ENCODE peak calls at places on chromosomes 7 and 10, in four cellular contexts. One of them, this sample, is unnamed.

GRCh38 chr7:156764016-156764669 is 123.6 kb downstream of the RNF32 start:
- DNase-seq in K562: peak; percentile 68
- DNase-seq in HepG2: peak; percentile 68
- DNase-seq in H1: no peak
- DNase-seq in this sample: peak; percentile 45

GRCh38 chr10:59285848-59286247 is 76.5 kb downstream of the FAM13C start:
- DNase-seq in K562: no peak
- DNase-seq in HepG2: no peak
- DNase-seq in H1: no peak
- DNase-seq in this sample: no peak

GRCh38 chr10:5293691-5294550 is 70.8 kb upstream of the UCN3 start:
- DNase-seq in K562: peak; percentile 15
- DNase-seq in HepG2: peak; percentile 68
- DNase-seq in H1: peak; percentile 85
- DNase-seq in this sample: peak; percentile 54

GRCh38 chr10:119428789-119429188 is 113.7 kb downstream of the RGS10 start:
- DNase-seq in K562: peak; percentile 25
- DNase-seq in HepG2: no peak
- DNase-seq in H1: no peak
- DNase-seq in this sample: no peak

GRCh38 chr10:6212266-6212640 is 9.5 kb downstream of the PFKFB3 start:
- DNase-seq in K562: no peak
- DNase-seq in HepG2: no peak
- DNase-seq in H1: no peak
- DNase-seq in this sample: no peak

GRCh38 chr7:1855396-1856160 is 185.5 kb downstream of the ELFN1 start:
- DNase-seq in K562: no peak
- DNase-seq in HepG2: no peak
- DNase-seq in H1: no peak
- DNase-seq in this sample: no peak

GRCh38 chr10:62880162-62880561 is 64.0 kb upstream of the EGR2 start:
- DNase-seq in K562: no peak
- DNase-seq in HepG2: no peak
- DNase-seq in H1: no peak
- DNase-seq in this sample: no peak

GRCh38 chr10:14560274-14560673 is 214.4 kb downstream of the FAM107B start:
- DNase-seq in K562: no peak
- DNase-seq in HepG2: no peak
- DNase-seq in H1: no peak
- DNase-seq in this sample: peak; percentile 28

GRCh38 chr10:24957624-24958435 is 5.4 kb upstream of the PRTFDC1 start:
- DNase-seq in K562: no peak
- DNase-seq in HepG2: no peak
- DNase-seq in H1: no peak
- DNase-seq in this sample: peak; percentile 31

GRCh38 chr7:43022008-43022407 is 89.8 kb downstream of the MRPL32 start:
- DNase-seq in K562: no peak
- DNase-seq in HepG2: no peak
- DNase-seq in H1: no peak
- DNase-seq in this sample: no peak

GRCh38 chr7:26087321-26088091 is 64.5 kb upstream of the NFE2L3 start:
- DNase-seq in K562: no peak
- DNase-seq in HepG2: no peak
- DNase-seq in H1: no peak
- DNase-seq in this sample: no peak

GRCh38 chr7:3463696-3464095 is 162.6 kb downstream of the SDK1 start:
- DNase-seq in K562: no peak
- DNase-seq in HepG2: no peak
- DNase-seq in H1: no peak
- DNase-seq in this sample: no peak

GRCh38 chr10:11145498-11145855 is 127.8 kb downstream of the CELF2 start:
- DNase-seq in K562: peak; percentile 27
- DNase-seq in HepG2: no peak
- DNase-seq in H1: no peak
- DNase-seq in this sample: no peak

GRCh38 chr7:139718859-139719258 is 58.9 kb downstream of the HIPK2 start:
- DNase-seq in K562: no peak
- DNase-seq in HepG2: no peak
- DNase-seq in H1: no peak
- DNase-seq in this sample: no peak
- TF ChIP-seq RAD21 in K562: no peak
- TF ChIP-seq RAD21 in HepG2: no peak
- TF ChIP-seq RAD21 in H1: no peak
- TF ChIP-seq RAD21 in this sample: no peak

GRCh38 chr10:71888248-71888622 is 37.2 kb upstream of the PSAP start:
- DNase-seq in K562: no peak
- DNase-seq in HepG2: no peak
- DNase-seq in H1: no peak
- DNase-seq in this sample: no peak

GRCh38 chr10:71887767-71888166 is 36.7 kb upstream of the PSAP start:
- DNase-seq in K562: no peak
- DNase-seq in HepG2: no peak
- DNase-seq in H1: no peak
- DNase-seq in this sample: no peak

GRCh38 chr10:71888623-71889387 is 37.8 kb upstream of the PSAP start:
- DNase-seq in K562: peak; percentile 86
- DNase-seq in HepG2: no peak
- DNase-seq in H1: peak; percentile 5
- DNase-seq in this sample: peak; percentile 35

GRCh38 chr10:71891437-71891836 is 40.4 kb upstream of the PSAP start:
- DNase-seq in K562: no peak
- DNase-seq in HepG2: no peak
- DNase-seq in H1: no peak
- DNase-seq in this sample: no peak

DNA sequence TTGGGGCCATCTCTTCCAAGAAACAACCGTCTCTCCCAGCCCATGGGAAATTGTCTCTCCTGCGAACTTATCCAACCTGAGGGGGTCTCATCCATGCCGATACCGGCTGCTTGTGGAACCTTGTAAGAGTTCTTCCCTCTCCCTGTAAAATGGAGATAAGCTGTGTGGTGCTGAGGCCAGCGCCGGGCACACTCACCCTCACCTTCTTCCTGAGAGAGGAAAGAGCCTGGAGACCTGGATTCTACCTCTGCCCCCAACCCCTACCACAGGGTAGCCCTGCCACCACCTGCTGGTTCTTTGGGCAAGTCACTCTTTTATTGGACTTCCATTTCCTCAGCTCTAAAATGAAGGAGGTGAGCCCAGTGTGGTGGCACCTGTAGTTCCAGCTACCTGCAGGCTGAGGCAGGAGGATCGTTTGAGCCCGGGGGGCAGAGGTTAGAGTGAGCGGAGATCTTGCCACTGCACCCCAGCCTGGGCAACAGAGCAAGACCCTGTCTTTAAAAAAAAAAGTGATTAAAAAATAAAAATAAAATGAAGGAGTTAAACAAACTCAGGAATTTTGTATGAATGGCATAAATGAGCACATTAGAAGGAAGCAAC is 38.4 kb upstream of the PSAP start:
- DNase-seq in K562: no peak
- DNase-seq in HepG2: no peak
- DNase-seq in H1: no peak
- DNase-seq in this sample: no peak
- TF ChIP-seq FOSL1 in K562: no peak
- TF ChIP-seq FOSL1 in HepG2: no peak
- TF ChIP-seq FOSL1 in H1: no peak
- TF ChIP-seq FOSL1 in this sample: no peak

DNA sequence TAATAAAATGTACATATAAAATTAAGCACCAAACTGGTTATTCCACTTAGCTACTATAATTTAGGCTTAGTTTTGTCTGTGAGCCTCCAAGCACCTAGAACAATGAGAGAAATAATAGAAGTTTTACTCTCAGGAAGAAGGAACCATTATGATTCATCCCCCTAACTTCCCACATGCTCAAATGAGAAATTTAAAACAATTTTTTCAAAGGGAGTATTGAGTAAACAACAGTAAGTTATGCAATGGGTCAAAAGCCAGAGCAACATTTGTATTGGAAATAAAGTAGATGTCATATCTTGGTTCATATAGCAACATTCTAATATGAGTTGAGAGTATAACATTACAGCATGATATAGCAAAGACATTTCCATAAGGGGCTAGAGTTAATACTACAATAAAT is 32.1 kb downstream of the CPED1 start:
- DNase-seq in K562: no peak
- DNase-seq in HepG2: no peak
- DNase-seq in H1: no peak
- DNase-seq in this sample: no peak
- TF ChIP-seq RAD21 in K562: no peak
- TF ChIP-seq RAD21 in HepG2: no peak
- TF ChIP-seq RAD21 in H1: no peak
- TF ChIP-seq RAD21 in this sample: no peak

DNA sequence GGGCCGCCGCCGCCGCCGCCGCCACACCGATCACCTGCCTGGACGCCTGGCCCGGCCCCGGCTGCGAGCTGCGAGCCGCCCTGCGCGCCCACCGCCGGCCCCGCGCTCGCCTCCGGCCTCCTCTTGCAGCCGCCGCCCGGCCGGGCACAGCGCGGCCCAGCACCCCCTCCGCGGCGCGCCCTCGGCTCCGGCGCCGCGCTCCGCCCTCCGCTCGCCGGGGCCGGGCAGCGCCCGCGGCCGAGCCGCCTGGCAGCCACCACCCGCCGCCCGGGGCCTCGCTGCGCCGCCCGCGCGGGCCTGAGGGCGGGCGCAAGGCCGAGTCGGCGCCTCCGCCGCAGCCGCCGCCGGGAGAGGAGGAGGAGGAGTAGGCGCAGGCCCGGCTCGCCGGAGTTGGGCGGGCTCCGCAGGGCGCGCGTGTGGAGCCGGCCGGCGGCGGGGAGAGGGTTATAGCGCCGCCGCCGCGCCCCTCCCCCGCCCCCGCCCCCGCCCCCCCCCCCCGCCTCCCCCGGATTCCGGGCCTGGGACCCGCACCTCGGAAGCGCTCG is at the start of gene PDGFA:
- DNase-seq in K562: peak; percentile 64
- DNase-seq in HepG2: no peak
- DNase-seq in H1: no peak
- DNase-seq in this sample: no peak
- TF ChIP-seq FOSL1 in K562: no peak
- TF ChIP-seq FOSL1 in HepG2: no peak
- TF ChIP-seq FOSL1 in H1: no peak
- TF ChIP-seq FOSL1 in this sample: no peak

DNA sequence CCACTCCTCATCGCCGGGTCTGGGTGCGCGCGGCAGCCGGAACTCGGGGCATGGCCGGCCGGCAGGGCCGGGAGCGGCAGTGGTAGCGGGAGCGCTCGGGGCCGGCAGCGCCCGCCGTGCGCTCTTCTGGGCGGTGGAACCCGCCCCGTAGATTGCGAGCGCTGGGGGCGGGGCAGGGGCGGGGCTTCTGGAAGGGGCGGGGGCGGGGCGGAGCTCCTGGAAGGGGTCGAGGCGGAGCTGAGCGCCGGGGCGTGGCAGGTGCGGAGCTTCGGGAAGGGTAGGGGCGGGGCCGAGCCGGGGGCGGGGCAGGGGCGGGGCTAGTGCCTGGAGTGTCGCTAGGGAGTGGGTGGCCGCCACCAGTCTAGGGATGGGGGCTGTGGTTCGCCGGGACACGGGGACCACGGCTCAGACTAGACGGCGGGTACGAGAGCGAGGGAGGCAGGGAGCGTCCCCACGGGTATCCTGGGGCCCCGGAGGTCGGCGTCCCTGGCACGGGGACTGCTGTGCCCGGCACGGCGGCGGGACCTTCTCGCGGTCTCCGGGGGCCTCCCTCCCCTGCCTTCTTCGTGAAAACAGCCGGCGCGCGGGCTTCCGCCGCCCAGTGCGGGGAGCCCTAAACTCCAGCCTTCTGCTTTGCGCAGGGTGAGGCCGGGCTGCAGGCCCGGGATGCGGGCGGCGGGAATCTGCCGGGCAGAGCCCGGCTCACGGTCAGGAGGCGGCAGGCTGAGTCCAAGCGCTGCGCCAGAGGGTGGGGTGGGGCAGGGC is at the start of gene STK32C:
- DNase-seq in K562: peak; percentile 98
- DNase-seq in HepG2: peak; percentile 68
- DNase-seq in H1: peak; percentile 61
- DNase-seq in this sample: peak; percentile 54
- TF ChIP-seq RAD21 in K562: no peak
- TF ChIP-seq RAD21 in HepG2: no peak
- TF ChIP-seq RAD21 in H1: no peak
- TF ChIP-seq RAD21 in this sample: no peak

This sample was measured in HCT116.